ENCODE peak calls at places on chromosomes 6 and 20, in six cellular contexts. E is PC-9, Y is GM06990, I is colonic mucosa, F is GM12878, J is tibial artery. M is an unnamed sample. For H3K36me3, the result is how much of the 10 kb centered on the place peaks cover.

GRCh38 chr20:42276718-42277117 is 658.5 kb upstream of the CHD6 start:
- DNase-seq in E (no peak), Y (no peak), F (no peak), J (no peak), I (no peak), M (no peak)

GRCh38 chr6:34834789-34835518 is 43.1 kb downstream of the BLTP3A start:
- DNase-seq in I (no peak), J (no peak), E (peak), Y (no peak), F (no peak), M (no peak)

GRCh38 chr20:5080384-5080877 is 39.3 kb downstream of the PCNA start:
- DNase-seq in E (no peak), J (peak), F (peak), I (no peak), Y (peak), M (no peak)

GRCh38 chr6:150293423-150294280 is 75.2 kb upstream of the IYD start:
- DNase-seq in E (peak), Y (no peak), I (no peak), F (no peak), J (no peak), M (no peak)

GRCh38 chr6:148629910-148630470 is 116.8 kb upstream of the UST start:
- DNase-seq in Y (no peak), E (no peak), I (no peak), J (no peak), F (no peak), M (no peak)

GRCh38 chr6:43830775-43831174 is 60.8 kb downstream of the VEGFA start:
- DNase-seq in I (no peak), F (no peak), J (peak), Y (no peak), E (no peak), M (no peak)

GRCh38 chr6:39818695-39819094 is 26.5 kb downstream of the DAAM2 start:
- DNase-seq in E (no peak), I (no peak), Y (no peak), J (no peak), F (no peak), M (no peak)

GRCh38 chr6:51473996-51474975 is 613.1 kb downstream of the PKHD1 start:
- DNase-seq in J (no peak), I (no peak), Y (no peak), F (no peak), E (no peak), M (no peak)

GRCh38 chr20:46648903-46649649 is 2.2 kb downstream of the SLC13A3 start:
- DNase-seq in Y (no peak), I (no peak), E (no peak), F (no peak), J (no peak), M (no peak)

GRCh38 chr20:9269280-9269971 is 200.5 kb downstream of the PLCB4 start:
- DNase-seq in I (no peak), F (no peak), J (no peak), Y (no peak), E (no peak), M (no peak)

GRCh38 chr6:149320745-149321240 is 3.3 kb downstream of the TAB2 start:
- DNase-seq in Y (no peak), I (no peak), E (no peak), J (no peak), F (no peak), M (no peak)

GRCh38 chr6:37569999-37570776 is 70.5 kb upstream of the CCDC167 start:
- DNase-seq in I (no peak), Y (no peak), E (no peak), J (no peak), F (no peak), M (no peak)

GRCh38 chr6:169312658-169313346 is 59.2 kb upstream of the THBS2 start:
- DNase-seq in Y (no peak), I (no peak), F (no peak), J (no peak), E (no peak), M (no peak)

GRCh38 chr6:108655840-108656650 is 95.3 kb downstream of the FOXO3 start:
- DNase-seq in J (no peak), Y (no peak), I (no peak), E (no peak), F (no peak), M (peak)

GRCh38 chr20:10883166-10883565 is 209.4 kb upstream of the JAG1 start:
- DNase-seq in E (no peak), J (no peak), F (no peak), I (no peak), Y (no peak), M (no peak)

GRCh38 chr6:17630511-17631073 is 30.5 kb downstream of the FAM8A1 start:
- DNase-seq in Y (no peak), J (no peak), E (no peak), I (peak), F (no peak), M (no peak)

GRCh38 chr6:3723966-3724365 is 27.5 kb downstream of the PXDC1 start:
- DNase-seq in E (no peak), J (peak), I (no peak), F (no peak), Y (no peak), M (no peak)

GRCh38 chr6:47245745-47246371 is 63.8 kb downstream of the TNFRSF21 start:
- DNase-seq in J (no peak), F (no peak), Y (no peak), E (no peak), I (no peak), M (no peak)

GRCh38 chr6:114334237-114334636 is 8.6 kb downstream of the HS3ST5 start:
- DNase-seq in J (no peak), E (no peak), I (no peak), Y (no peak), F (no peak), M (no peak)

GRCh38 chr6:44126320-44127149 is 717 bp downstream of the MRPL14 start:
- DNase-seq in Y (peak), I (peak), J (peak), F (peak), E (peak), M (peak)

GRCh38 chr6:58290177-58290576 is 972.7 kb downstream of the PRIM2 start:
- DNase-seq in F (no peak), Y (no peak), E (no peak), I (no peak), J (no peak), M (no peak)

GRCh38 chr20:32338665-32339064 is 19.5 kb upstream of the ASXL1 start:
- DNase-seq in Y (no peak), E (no peak), I (no peak), F (no peak), J (no peak), M (no peak)

GRCh38 chr6:163186527-163186926 is 228.0 kb upstream of the QKI start:
- DNase-seq in I (no peak), E (no peak), F (no peak), J (no peak), Y (no peak), M (no peak)

GRCh38 chr20:44209691-44210421 is 715 bp downstream of the OSER1 start:
- DNase-seq in I (peak), E (no peak), Y (no peak), F (no peak), J (no peak), M (no peak)

GRCh38 chr6:111294374-111294967 is 188.5 kb downstream of the REV3L start:
- DNase-seq in F (no peak), J (no peak), Y (no peak), I (no peak), E (no peak), M (no peak)

GRCh38 chr6:71478834-71479541 is 190.4 kb downstream of the OGFRL1 start:
- DNase-seq in I (no peak), J (no peak), F (no peak), E (peak), Y (no peak), M (no peak)

GRCh38 chr20:32966881-32967781 is 37.1 kb downstream of the SUN5 start:
- DNase-seq in F (peak), J (peak), Y (peak), E (no peak), I (peak), M (no peak)

GRCh38 chr6:183668-184067 is 108.6 kb upstream of the DUSP22 start:
- DNase-seq in E (no peak), J (no peak), Y (no peak), F (no peak), I (no peak), M (no peak)

GRCh38 chr20:47866480-47866879 is 81.2 kb upstream of the SULF2 start:
- DNase-seq in Y (no peak), J (no peak), E (no peak), F (no peak), I (no peak), M (no peak)
- H3K36me3 ChIP-seq in Y (under half), J (under half), E (under half), F (under half), I (under half), M (under half)

GRCh38 chr6:11229267-11230043 is 3.0 kb downstream of the NEDD9 start:
- DNase-seq in J (no peak), F (no peak), I (no peak), E (peak), Y (no peak), M (no peak)
- H3K4me3 ChIP-seq in J (peak), F (peak), I (peak), E (peak), Y (no peak), M (no peak)

DNA sequence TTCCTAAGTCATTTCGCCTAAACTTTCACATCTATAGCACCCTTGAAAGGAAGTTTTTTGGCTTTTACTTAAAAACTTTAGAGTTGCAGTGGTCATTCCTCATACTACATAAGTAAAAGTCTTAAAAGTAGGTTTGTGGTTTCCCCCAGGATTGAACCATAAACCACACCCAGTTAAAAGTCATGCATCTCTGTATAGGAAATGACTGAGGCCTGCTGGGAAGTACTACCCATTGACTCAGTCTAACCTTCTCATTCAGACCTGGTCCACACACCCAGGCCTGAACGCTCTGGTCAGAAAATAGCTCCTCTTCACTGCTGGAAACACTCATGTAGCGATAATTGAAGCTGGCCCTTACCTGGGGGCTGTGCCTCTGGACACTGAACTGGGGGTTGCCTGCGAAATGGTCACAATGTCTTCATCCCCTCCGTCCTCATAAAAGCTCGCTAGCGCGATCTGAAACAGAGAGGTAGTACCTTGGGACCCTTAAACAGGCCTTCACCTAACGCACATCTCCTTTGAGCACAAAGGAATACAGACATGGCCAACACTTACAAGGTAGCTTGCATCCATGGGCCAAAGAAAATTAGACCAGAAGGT is 2.6 kb downstream of the NSFL1C start:
- DNase-seq in Y (no peak), E (no peak), I (no peak), J (no peak), F (no peak), M (no peak)
- TF ChIP-seq CTCF in Y (no peak), E (no peak), I (no peak), J (no peak), F (no peak), M (no peak)

DNA sequence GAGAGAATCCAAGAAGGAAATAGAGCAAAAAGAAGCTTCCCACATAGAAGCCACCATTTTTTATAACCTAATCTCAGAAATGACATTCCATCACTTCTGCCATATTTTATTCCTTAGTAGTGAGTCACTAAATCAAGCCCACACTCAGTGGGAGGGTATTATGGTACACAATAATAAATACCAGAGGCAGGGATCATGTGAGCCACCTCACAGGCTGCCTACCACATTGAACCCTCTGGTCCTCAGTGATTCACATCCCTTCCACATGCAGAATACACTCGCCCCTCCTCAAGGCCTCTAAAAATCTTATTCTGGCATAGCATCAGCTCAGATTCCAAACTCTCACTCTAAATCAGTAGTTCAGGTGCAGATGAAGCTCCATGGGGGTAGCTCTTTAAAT is 49.4 kb downstream of the TMC2 start:
- DNase-seq in J (no peak), Y (no peak), F (no peak), E (no peak), I (no peak), M (no peak)
- H3K36me3 ChIP-seq in J (under half), Y (under half), F (under half), E (under half), I (under half), M (under half)

GRCh38 chr6:140768133-140768532 is 1364.6 kb upstream of the GJE1 start:
- DNase-seq in F (no peak), E (no peak), Y (no peak), I (no peak), J (no peak), M (no peak)
- H3K4me3 ChIP-seq in F (no peak), E (no peak), Y (no peak), I (no peak), J (no peak), M (no peak)

GRCh38 chr6:8530775-8531435 is 95.6 kb upstream of the SLC35B3 start:
- DNase-seq in I (no peak), J (no peak), F (no peak), Y (no peak), E (no peak), M (no peak)
- TF ChIP-seq CTCF in I (no peak), J (no peak), F (no peak), Y (no peak), E (no peak), M (no peak)

GRCh38 chr20:37303637-37304036 is 14.2 kb downstream of the MANBAL start:
- DNase-seq in J (no peak), I (peak), F (no peak), E (no peak), Y (no peak), M (no peak)

GRCh38 chr20:37305839-37306238 is 16.4 kb downstream of the MANBAL start:
- DNase-seq in F (no peak), E (no peak), I (no peak), J (no peak), Y (no peak), M (no peak)

GRCh38 chr20:37308098-37309050 is 18.9 kb downstream of the MANBAL start:
- DNase-seq in I (no peak), F (peak), Y (peak), J (no peak), E (no peak), M (no peak)

GRCh38 chr20:37302981-37303380 is 13.5 kb downstream of the MANBAL start:
- DNase-seq in I (no peak), E (no peak), J (no peak), F (no peak), Y (no peak), M (no peak)

DNA sequence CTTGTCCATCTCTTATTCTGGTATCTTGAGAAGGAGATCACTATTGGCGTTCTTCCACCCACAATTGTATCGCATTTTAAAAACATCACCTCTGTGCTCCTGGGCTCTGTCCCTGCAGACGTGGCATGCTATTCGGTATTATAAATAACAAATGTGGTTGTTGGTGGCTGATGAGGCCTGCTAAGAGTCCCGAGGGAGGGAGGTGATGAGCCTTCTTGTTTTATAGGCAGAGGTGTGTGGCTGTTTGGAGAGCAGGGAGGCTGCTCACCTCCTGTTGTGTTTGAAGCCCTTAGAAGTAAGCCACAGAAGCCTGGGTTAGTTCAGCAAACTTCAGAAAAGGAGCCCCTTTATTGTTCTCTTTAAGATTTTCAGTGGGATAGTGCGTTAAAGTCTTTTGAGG is 15.6 kb downstream of the MANBAL start:
- DNase-seq in E (no peak), J (no peak), F (no peak), I (no peak), Y (no peak), M (no peak)
- H3K36me3 ChIP-seq in E (under half), J (under half), F (under half), I (under half), Y (under half), M (under half)

GRCh38 chr6:56863366-56863765 is 91.5 kb upstream of the BEND6 start:
- DNase-seq in Y (no peak), J (no peak), E (peak), I (no peak), F (no peak), M (no peak)
- H3K4me3 ChIP-seq in Y (no peak), J (no peak), E (no peak), I (no peak), F (no peak), M (no peak)

GRCh38 chr6:33128318-33128717 is 52.5 kb downstream of the HLA-DPB1 start:
- DNase-seq in E (no peak), I (no peak), Y (no peak), J (no peak), F (no peak), M (no peak)
- TF ChIP-seq CTCF in E (no peak), I (no peak), Y (no peak), J (no peak), F (no peak), M (no peak)

GRCh38 chr6:139648430-139649000 is 274.1 kb upstream of the CITED2 start:
- DNase-seq in I (no peak), F (no peak), Y (no peak), E (no peak), J (no peak), M (no peak)

GRCh38 chr6:139653136-139653535 is 278.7 kb upstream of the CITED2 start:
- DNase-seq in J (no peak), F (no peak), Y (no peak), I (no peak), E (no peak), M (no peak)

GRCh38 chr6:139649128-139649527 is 274.7 kb upstream of the CITED2 start:
- DNase-seq in E (no peak), F (no peak), I (no peak), Y (no peak), J (no peak), M (no peak)

GRCh38 chr6:139649718-139650117 is 275.3 kb upstream of the CITED2 start:
- DNase-seq in I (no peak), E (no peak), F (no peak), Y (no peak), J (no peak), M (no peak)

DNA sequence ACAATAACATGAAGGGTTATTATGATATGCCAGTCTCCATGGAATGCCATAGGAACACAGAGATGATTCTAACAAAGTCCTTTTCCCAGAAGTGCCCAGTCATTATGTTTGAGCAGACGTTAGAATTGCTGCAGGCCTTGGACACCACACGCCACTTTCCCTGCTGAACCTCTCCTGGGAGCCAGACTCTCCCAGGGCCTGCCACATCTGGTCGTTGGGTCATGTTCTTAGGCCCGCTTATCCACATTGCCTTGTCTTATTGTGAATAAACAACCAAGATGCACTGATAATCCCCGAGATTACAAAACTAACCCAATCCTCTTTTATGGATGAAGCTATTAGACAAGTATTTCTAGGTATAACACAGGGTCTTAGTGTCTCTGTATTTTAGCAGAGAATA is 276.5 kb upstream of the CITED2 start:
- DNase-seq in Y (no peak), F (no peak), I (no peak), E (no peak), J (no peak), M (peak)
- H3K36me3 ChIP-seq in Y (under half), F (under half), I (under half), E (under half), J (under half), M (under half)